ENCODE peak calls at places on chromosomes 3 and 15, in eight cellular contexts. B, G, Z, R, X, Y, H and L are unnamed samples.

GRCh38 chr3:177538064-177538742 is 340.9 kb upstream of the TBL1XR1 start:
- DNase-seq in B (no peak), G (no peak), Z (no peak), R (peak; percentile 31), X (no peak), Y (no peak), H (peak; percentile 22), L (no peak)

GRCh38 chr15:69592954-69593353 is 140.3 kb downstream of the RPLP1 start:
- DNase-seq in B (peak; percentile 48), G (no peak), Z (no peak), R (no peak), X (no peak), Y (no peak), H (no peak), L (no peak)

GRCh38 chr3:46664188-46664970 is 29.1 kb downstream of the ALS2CL start:
- DNase-seq in B (no peak), G (no peak), Z (peak; percentile 9), R (no peak), X (no peak), Y (peak; percentile 3), H (no peak), L (no peak)

GRCh38 chr3:138367912-138368311 is 19.5 kb downstream of the MRAS start:
- DNase-seq in B (no peak), G (no peak), Z (no peak), R (peak; percentile 58), X (peak; percentile 54), Y (no peak), H (no peak), L (peak; percentile 34)

GRCh38 chr3:79204351-79204750 is 563.4 kb downstream of the ROBO1 start:
- DNase-seq in B (no peak), G (no peak), Z (no peak), R (no peak), X (no peak), Y (no peak), H (no peak), L (no peak)

GRCh38 chr3:174253221-174253620 is 605.9 kb upstream of the NAALADL2 start:
- DNase-seq in B (no peak), G (no peak), Z (no peak), R (no peak), X (no peak), Y (no peak), H (no peak), L (no peak)

GRCh38 chr15:85141601-85142185 is 160.0 kb downstream of the PDE8A start:
- DNase-seq in B (no peak), G (no peak), Z (no peak), R (no peak), X (no peak), Y (no peak), H (no peak), L (no peak)

GRCh38 chr15:60972866-60973265 is 256.2 kb downstream of the RORA start:
- DNase-seq in B (no peak), G (no peak), Z (no peak), R (no peak), X (no peak), Y (no peak), H (peak; percentile 16), L (no peak)

GRCh38 chr3:170485696-170486095 is 67.0 kb downstream of the CLDN11 start:
- DNase-seq in B (no peak), G (no peak), Z (no peak), R (no peak), X (no peak), Y (no peak), H (no peak), L (no peak)

DNA sequence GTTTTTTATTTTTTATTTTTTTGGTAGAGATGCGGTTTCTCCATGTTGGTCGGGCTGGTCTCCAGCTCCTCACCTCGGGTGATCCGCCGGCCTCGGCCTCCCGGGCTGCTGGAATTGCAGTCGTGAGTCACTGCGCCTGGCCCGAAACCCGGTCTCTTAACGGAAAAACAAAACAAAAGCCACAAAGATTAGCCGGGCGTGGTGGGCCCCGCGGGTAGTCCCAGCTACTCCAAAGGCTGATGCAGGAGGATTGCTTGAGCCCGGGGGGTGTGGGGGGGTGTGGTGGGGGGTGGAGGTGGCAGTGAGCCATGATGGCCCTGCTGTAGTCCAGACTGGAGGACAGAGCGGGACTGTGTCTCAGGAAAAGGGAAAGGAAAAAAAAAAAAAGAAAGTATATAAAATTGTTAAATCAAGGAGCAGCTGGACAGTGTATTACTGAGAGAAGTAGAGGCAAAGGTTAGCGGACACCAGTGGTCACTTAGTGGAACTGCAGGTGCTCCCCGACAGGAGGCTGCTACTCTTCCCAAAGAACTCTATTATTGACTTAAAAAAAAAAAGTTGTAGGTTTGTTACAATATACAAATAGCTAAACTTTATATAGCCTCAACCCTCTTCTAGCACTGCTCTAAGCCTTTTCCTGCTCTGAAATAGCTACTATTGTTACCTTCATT is 30.3 kb upstream of the TUBGCP5 start:
- DNase-seq in B (peak; percentile 48), G (no peak), Z (no peak), R (no peak), X (no peak), Y (no peak), H (no peak), L (no peak)
- TF ChIP-seq CTCF in B (no peak), G (no peak), Z (no peak), R (no peak), X (no peak), Y (no peak), H (peak; percentile 12), L (no peak)

GRCh38 chr15:92696096-92696495 is 40.5 kb upstream of the FAM174B start:
- DNase-seq in B (no peak), G (no peak), Z (no peak), R (no peak), X (no peak), Y (no peak), H (no peak), L (no peak)

GRCh38 chr15:92690370-92690769 is 34.8 kb upstream of the FAM174B start:
- DNase-seq in B (no peak), G (no peak), Z (no peak), R (no peak), X (no peak), Y (no peak), H (no peak), L (no peak)

GRCh38 chr15:92693922-92694331 is 38.4 kb upstream of the FAM174B start:
- DNase-seq in B (peak; percentile 72), G (no peak), Z (no peak), R (no peak), X (no peak), Y (no peak), H (no peak), L (peak; percentile 62)
- TF ChIP-seq CTCF in B (peak; percentile 45), G (no peak), Z (peak; percentile 7), R (no peak), X (no peak), Y (peak; percentile 4), H (peak; percentile 7), L (peak; percentile 50)

GRCh38 chr3:77254967-77255831 is 215.3 kb downstream of the ROBO2 start:
- DNase-seq in B (peak; percentile 52), G (no peak), Z (peak; percentile 53), R (no peak), X (no peak), Y (peak; percentile 46), H (peak; percentile 27), L (peak; percentile 66)
- TF ChIP-seq CTCF in B (peak; percentile 46), G (no peak), Z (peak; percentile 62), R (peak; percentile 52), X (peak; percentile 63), Y (peak; percentile 43), H (peak; percentile 52), L (peak; percentile 52)

GRCh38 chr3:183188895-183189462 is 26.4 kb upstream of the LAMP3 start:
- DNase-seq in B (peak; percentile 29), G (no peak), Z (peak; percentile 55), R (peak; percentile 38), X (no peak), Y (peak; percentile 63), H (no peak), L (peak; percentile 69)
- TF ChIP-seq CTCF in B (peak; percentile 11), G (peak; percentile 25), Z (peak; percentile 55), R (peak; percentile 21), X (no peak), Y (peak; percentile 50), H (peak; percentile 13), L (peak; percentile 55)

GRCh38 chr3:68876112-68876713 is 56.1 kb downstream of the TAFA4 start:
- DNase-seq in B (peak; percentile 66), G (no peak), Z (peak; percentile 20), R (no peak), X (no peak), Y (peak; percentile 32), H (peak; percentile 46), L (peak; percentile 42)
- TF ChIP-seq CTCF in B (peak; percentile 72), G (peak; percentile 85), Z (peak; percentile 87), R (peak; percentile 89), X (peak; percentile 72), Y (peak; percentile 73), H (peak; percentile 98), L (peak; percentile 58)

GRCh38 chr3:62113092-62113491 is 260.3 kb downstream of the FEZF2 start:
- DNase-seq in B (no peak), G (no peak), Z (no peak), R (no peak), X (no peak), Y (no peak), H (no peak), L (no peak)

GRCh38 chr3:62110801-62111200 is 262.5 kb downstream of the FEZF2 start:
- DNase-seq in B (no peak), G (no peak), Z (no peak), R (no peak), X (no peak), Y (no peak), H (no peak), L (no peak)

GRCh38 chr3:62109534-62109933 is 263.8 kb downstream of the FEZF2 start:
- DNase-seq in B (no peak), G (no peak), Z (no peak), R (peak; percentile 59), X (no peak), Y (no peak), H (peak; percentile 89), L (no peak)
- TF ChIP-seq CTCF in B (no peak), G (no peak), Z (no peak), R (no peak), X (no peak), Y (no peak), H (no peak), L (no peak)